ENCODE peak calls at places on chromosomes 11 and 22, in seven cellular contexts. B, T, E, K, O, C and A are unnamed samples.

GRCh38 chr11:130622126-130622525 is 173.7 kb downstream of the ADAMTS15 start:
- DNase-seq in O (no peak), B (no peak), E (no peak), T (no peak), C (no peak), K (no peak), A (no peak)

GRCh38 chr11:133403900-133404299 is 128.4 kb downstream of the OPCML start:
- DNase-seq in K (no peak), O (no peak), B (no peak), E (peak; percentile 21), T (no peak), C (no peak), A (no peak)

GRCh38 chr11:116110356-116110755 is 606.1 kb upstream of the CADM1 start:
- DNase-seq in O (no peak), C (no peak), T (no peak), B (no peak), K (no peak), E (no peak), A (no peak)

GRCh38 chr11:60700689-60701508 is 1.5 kb downstream of the MS4A8 start:
- DNase-seq in C (no peak), B (no peak), O (no peak), T (no peak), E (no peak), K (peak; percentile 37), A (no peak)

GRCh38 chr22:19717691-19718254 is 3.5 kb downstream of the SEPTIN5 start:
- DNase-seq in B (peak; percentile 88), E (peak; percentile 81), K (peak; percentile 74), O (no peak), T (peak; percentile 53), C (peak; percentile 55), A (peak; percentile 68)

GRCh38 chr11:57476223-57476882 is 16.0 kb downstream of the RTN4RL2 start:
- DNase-seq in T (no peak), E (no peak), K (no peak), C (peak; percentile 40), O (no peak), B (peak; percentile 79), A (no peak)

GRCh38 chr11:96426356-96427103 is 36.7 kb downstream of the JRKL start:
- DNase-seq in O (no peak), C (peak; percentile 12), B (no peak), T (no peak), E (no peak), K (no peak), A (no peak)

GRCh38 chr11:111736191-111736590 is 30.0 kb downstream of the PPP2R1B start:
- DNase-seq in C (no peak), E (no peak), K (no peak), T (no peak), O (no peak), B (no peak), A (no peak)

GRCh38 chr22:43838161-43838560 is 24.2 kb downstream of the SULT4A1 start:
- DNase-seq in O (no peak), E (no peak), B (peak; percentile 22), T (no peak), C (no peak), K (no peak), A (no peak)

GRCh38 chr11:48063424-48063978 is 83.1 kb downstream of the PTPRJ start:
- DNase-seq in B (no peak), K (no peak), C (peak; percentile 29), T (no peak), E (no peak), O (no peak), A (no peak)

DNA sequence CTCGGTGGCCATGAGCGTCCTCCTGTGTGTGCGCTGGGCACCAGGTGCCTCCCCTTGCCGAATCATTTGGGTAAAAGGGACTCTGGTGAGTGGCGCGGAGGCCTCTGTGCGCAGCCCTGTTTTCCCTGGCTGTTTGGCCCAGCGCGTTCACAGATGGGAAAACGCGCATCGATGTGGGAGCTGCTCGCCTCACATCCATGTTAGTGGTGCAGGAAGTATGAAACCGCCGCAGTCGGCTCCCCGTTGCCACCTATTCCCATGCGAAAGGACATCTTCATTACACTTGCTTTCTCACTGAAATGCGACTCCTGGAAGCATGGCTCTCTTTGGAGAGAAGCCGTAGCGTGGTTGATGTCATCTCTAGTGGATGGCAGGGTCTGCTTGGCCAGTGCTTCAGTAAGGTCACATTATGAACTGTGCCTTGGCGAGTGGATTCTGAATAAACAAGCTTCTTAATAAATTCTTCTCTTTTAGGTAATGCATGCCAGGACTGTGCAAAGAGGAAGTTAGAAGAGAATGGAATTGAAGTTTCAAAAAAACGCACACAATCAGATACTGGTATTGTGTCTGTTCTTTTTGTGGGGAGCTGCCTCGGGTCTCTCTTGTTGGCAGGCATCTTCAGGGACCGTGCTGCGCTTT is 26.2 kb downstream of the FAM118A start:
- DNase-seq in C (no peak), K (no peak), O (no peak), B (no peak), T (no peak), E (no peak), A (no peak)
- H3K27ac ChIP-seq in C (no peak overlapping the region), K (no peak overlapping the region), O (no peak overlapping the region), B (peak overlapping the region; percentile 89), T (peak overlapping the region; percentile 70), E (no peak overlapping the region), A (no peak overlapping the region)

DNA sequence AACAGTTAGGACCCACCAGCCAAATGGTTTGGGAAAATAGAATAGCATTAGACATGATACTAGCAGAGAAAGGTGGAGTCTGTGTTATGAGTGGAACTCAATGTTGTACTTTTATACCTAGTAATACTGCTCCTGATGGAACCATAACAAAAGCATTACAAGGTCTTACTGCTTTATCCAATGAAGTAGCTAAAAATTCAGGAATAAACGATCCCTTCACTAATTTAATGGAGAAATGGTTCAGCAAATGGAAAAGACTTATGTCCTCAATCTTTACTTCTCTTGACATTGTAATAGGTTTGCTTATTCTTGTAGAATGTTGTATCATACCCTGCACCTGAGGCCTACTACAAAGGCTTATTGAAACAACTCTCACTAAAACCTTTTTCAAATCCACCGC is 50.2 kb downstream of the ZNF280B start:
- DNase-seq in E (no peak), K (no peak), C (no peak), O (no peak), T (no peak), B (no peak), A (no peak)
- H3K9me3 ChIP-seq in E (peaks cover 30% of the 10 kb centered on the region), K (peaks cover 21% of the 10 kb centered on the region), C (peaks cover 13% of the 10 kb centered on the region), O (peaks cover 27% of the 10 kb centered on the region), T (no peaks in the 10 kb centered on the region), B (peaks cover 13% of the 10 kb centered on the region), A (peaks cover 33% of the 10 kb centered on the region)

GRCh38 chr11:26843539-26843938 is 121.7 kb upstream of the SLC5A12 start:
- DNase-seq in E (no peak), K (no peak), C (no peak), B (no peak), T (no peak), O (no peak), A (no peak)
- TF ChIP-seq CTCF in E (no peak), K (no peak), C (no peak), B (no peak), T (no peak), O (no peak), A (no peak)

GRCh38 chr11:19117760-19118097 is 761 bp downstream of the ZDHHC13 start:
- DNase-seq in C (no peak), E (no peak), O (no peak), T (no peak), B (no peak), K (no peak), A (no peak)
- H3K27ac ChIP-seq in C (peak overlapping the region; percentile 55), E (peak overlapping the region; percentile 73), O (peak overlapping the region; percentile 62), T (peak overlapping the region; percentile 63), B (no peak overlapping the region), K (no peak overlapping the region), A (no peak overlapping the region)

GRCh38 chr11:55342901-55343300 is at the start of gene OR4A16:
- DNase-seq in B (no peak), K (no peak), C (no peak), T (no peak), O (no peak), E (no peak), A (no peak)
- H3K9me3 ChIP-seq in B (no peaks in the 10 kb centered on the region), K (peaks cover 2% of the 10 kb centered on the region), C (peaks cover 14% of the 10 kb centered on the region), T (no peaks in the 10 kb centered on the region), O (no peaks in the 10 kb centered on the region), E (no peaks in the 10 kb centered on the region), A (peaks cover 17% of the 10 kb centered on the region)

GRCh38 chr22:22552630-22553029 is 6.4 kb downstream of the PRAME start:
- DNase-seq in T (no peak), B (no peak), E (no peak), O (no peak), C (no peak), K (no peak), A (no peak)
- TF ChIP-seq CTCF in T (no peak), B (no peak), E (peak; percentile 26), O (no peak), C (no peak), K (no peak), A (no peak)